ENCODE peak calls at places on chromosome X, in eight cellular contexts. D, I, Z, X, F, W, G and M are unnamed samples.

GRCh38 chrX:13821740-13822139 is 4.8 kb upstream of the GPM6B start:
- DNase-seq in D (no peak), I (no peak), Z (no peak), X (no peak), F (no peak), W (no peak), G (no peak), M (no peak)

GRCh38 chrX:107776649-107777535 is 641 bp upstream of the NCBP2L start:
- DNase-seq in D (peak; percentile 88), I (peak; percentile 47), Z (peak; percentile 81), X (peak; percentile 77), F (peak; percentile 65), W (peak; percentile 82), G (peak; percentile 88), M (no peak)

GRCh38 chrX:24415921-24416320 is 49.2 kb upstream of the PDK3 start:
- DNase-seq in D (no peak), I (no peak), Z (no peak), X (no peak), F (no peak), W (no peak), G (no peak), M (no peak)

GRCh38 chrX:1496076-1496475 is 40.9 kb downstream of the P2RY8 start:
- DNase-seq in D (no peak), I (no peak), Z (peak; percentile 36), X (no peak), F (no peak), W (no peak), G (no peak), M (no peak)

GRCh38 chrX:153722704-153723350 is 1.4 kb downstream of the BCAP31 start:
- DNase-seq in D (peak; percentile 53), I (no peak), Z (peak; percentile 71), X (no peak), F (no peak), W (no peak), G (no peak), M (no peak)

GRCh38 chrX:14027511-14028019 is 2.1 kb downstream of the GEMIN8 start:
- DNase-seq in D (peak; percentile 29), I (no peak), Z (no peak), X (no peak), F (no peak), W (peak; percentile 48), G (no peak), M (no peak)

GRCh38 chrX:104335765-104336164 is 81.0 kb upstream of the ESX1 start:
- DNase-seq in D (peak; percentile 7), I (no peak), Z (no peak), X (no peak), F (no peak), W (no peak), G (no peak), M (no peak)

GRCh38 chrX:95076449-95076848 is 1402.4 kb downstream of the FAM133A start:
- DNase-seq in D (peak; percentile 43), I (no peak), Z (no peak), X (no peak), F (no peak), W (no peak), G (no peak), M (no peak)

GRCh38 chrX:40097101-40097491 is 662 bp downstream of the BCOR start:
- DNase-seq in D (peak; percentile 58), I (no peak), Z (peak; percentile 69), X (no peak), F (no peak), W (no peak), G (no peak), M (no peak)

GRCh38 chrX:16185725-16186136 is 18.4 kb downstream of the MAGEB17 start:
- DNase-seq in D (peak; percentile 76), I (peak; percentile 5), Z (no peak), X (no peak), F (peak; percentile 4), W (peak; percentile 27), G (no peak), M (no peak)

GRCh38 chrX:153539171-153539978 is 21.9 kb downstream of the ATP2B3 start:
- DNase-seq in D (peak; percentile 68), I (peak; percentile 3), Z (peak; percentile 80), X (peak; percentile 84), F (peak; percentile 66), W (no peak), G (peak; percentile 90), M (no peak)

GRCh38 chrX:100819534-100819836 is 706 bp upstream of the CSTF2 start:
- DNase-seq in D (no peak), I (no peak), Z (no peak), X (no peak), F (no peak), W (no peak), G (no peak), M (no peak)

GRCh38 chrX:116841290-116841689 is 378.5 kb upstream of the CT83 start:
- DNase-seq in D (no peak), I (no peak), Z (no peak), X (no peak), F (no peak), W (no peak), G (no peak), M (no peak)

GRCh38 chrX:20252392-20253231 is 14.1 kb downstream of the RPS6KA3 start:
- DNase-seq in D (peak; percentile 63), I (no peak), Z (peak; percentile 67), X (peak; percentile 57), F (peak; percentile 74), W (no peak), G (peak; percentile 83), M (no peak)

GRCh38 chrX:50081282-50081955 is 119.4 kb downstream of the AKAP4 start:
- DNase-seq in D (peak; percentile 37), I (no peak), Z (peak; percentile 69), X (no peak), F (peak; percentile 5), W (no peak), G (no peak), M (no peak)

GRCh38 chrX:39996561-39996960 is 101.2 kb downstream of the BCOR start:
- DNase-seq in D (no peak), I (no peak), Z (no peak), X (no peak), F (no peak), W (no peak), G (no peak), M (no peak)

GRCh38 chrX:40176979-40177430 is 79.2 kb upstream of the BCOR start:
- DNase-seq in D (no peak), I (no peak), Z (no peak), X (no peak), F (no peak), W (no peak), G (peak; percentile 80), M (peak; percentile 33)

GRCh38 chrX:102958794-102959193 is 21.7 kb downstream of the RAB40AL start:
- DNase-seq in D (peak; percentile 88), I (no peak), Z (no peak), X (no peak), F (no peak), W (no peak), G (no peak), M (no peak)

GRCh38 chrX:22686138-22686541 is 313.6 kb upstream of the DDX53 start:
- DNase-seq in D (peak; percentile 4), I (no peak), Z (no peak), X (peak; percentile 35), F (no peak), W (peak; percentile 90), G (no peak), M (no peak)

GRCh38 chrX:47958943-47959342 is 44.8 kb downstream of the ZNF182 start:
- DNase-seq in D (peak; percentile 34), I (no peak), Z (no peak), X (no peak), F (no peak), W (no peak), G (no peak), M (no peak)

GRCh38 chrX:3346436-3347329 is at the start of gene MXRA5:
- DNase-seq in D (no peak), I (no peak), Z (no peak), X (peak; percentile 68), F (no peak), W (no peak), G (no peak), M (no peak)